ENCODE peak calls at places on chromosomes 6 and 20, in six cellular contexts. U is GM12878, Y is Karpas-422, V is brain microvascular endothelial cell, M is OCI-LY7, B is colonic mucosa. J is an unnamed sample.

GRCh38 chr6:159871241-159871640 is 19.5 kb upstream of the MAS1 start:
- DNase-seq in U (no peak), V (no peak), B (no peak), Y (no peak), M (no peak), J (no peak)

GRCh38 chr6:77447254-77447653 is 16.0 kb downstream of the HTR1B start:
- DNase-seq in U (no peak), M (no peak), V (no peak), Y (no peak), B (no peak), J (no peak)

GRCh38 chr6:5025911-5026819 is 22.3 kb upstream of the RPP40 start:
- DNase-seq in U (no peak), V (peak), M (no peak), B (peak), Y (no peak), J (peak)

GRCh38 chr20:61396262-61396848 is 144.3 kb downstream of the CDH4 start:
- DNase-seq in M (no peak), U (no peak), Y (no peak), B (no peak), V (no peak), J (no peak)

GRCh38 chr6:41689171-41690008 is 46.0 kb downstream of the TFEB start:
- DNase-seq in U (no peak), M (no peak), V (no peak), Y (no peak), B (no peak), J (peak)

GRCh38 chr6:14354919-14355572 is 237.5 kb downstream of the CD83 start:
- DNase-seq in M (no peak), B (peak), U (no peak), Y (no peak), V (peak), J (peak)

GRCh38 chr20:63434599-63435378 is 37.7 kb downstream of the KCNQ2 start:
- DNase-seq in V (peak), Y (peak), M (peak), U (peak), B (peak), J (no peak)

GRCh38 chr6:50049829-50050228 is at the start of gene DEFB112:
- DNase-seq in U (no peak), B (no peak), M (no peak), V (no peak), Y (no peak), J (no peak)

GRCh38 chr6:159979136-159979874 is 10.4 kb downstream of the IGF2R start:
- DNase-seq in V (peak), M (peak), U (peak), B (peak), Y (peak), J (no peak)

GRCh38 chr20:36085686-36086267 is 68.8 kb upstream of the EPB41L1 start:
- DNase-seq in U (no peak), Y (no peak), M (no peak), B (peak), V (peak), J (no peak)

GRCh38 chr6:50264995-50265571 is 215.4 kb upstream of the DEFB112 start:
- DNase-seq in U (no peak), V (peak), M (no peak), Y (peak), B (no peak), J (no peak)

GRCh38 chr6:105646391-105646867 is 243.5 kb upstream of the PREP start:
- DNase-seq in B (no peak), M (no peak), Y (no peak), V (no peak), U (peak), J (no peak)
- H3K27ac ChIP-seq in B (no peak), M (no peak), Y (no peak), V (no peak), U (peak), J (no peak)

GRCh38 chr6:27038498-27038897 is 209.0 kb upstream of the PRSS16 start:
- DNase-seq in M (no peak), Y (no peak), U (no peak), B (no peak), V (no peak), J (no peak)

GRCh38 chr6:27043244-27043643 is 204.3 kb upstream of the PRSS16 start:
- DNase-seq in U (no peak), B (no peak), M (no peak), V (no peak), Y (no peak), J (no peak)

DNA sequence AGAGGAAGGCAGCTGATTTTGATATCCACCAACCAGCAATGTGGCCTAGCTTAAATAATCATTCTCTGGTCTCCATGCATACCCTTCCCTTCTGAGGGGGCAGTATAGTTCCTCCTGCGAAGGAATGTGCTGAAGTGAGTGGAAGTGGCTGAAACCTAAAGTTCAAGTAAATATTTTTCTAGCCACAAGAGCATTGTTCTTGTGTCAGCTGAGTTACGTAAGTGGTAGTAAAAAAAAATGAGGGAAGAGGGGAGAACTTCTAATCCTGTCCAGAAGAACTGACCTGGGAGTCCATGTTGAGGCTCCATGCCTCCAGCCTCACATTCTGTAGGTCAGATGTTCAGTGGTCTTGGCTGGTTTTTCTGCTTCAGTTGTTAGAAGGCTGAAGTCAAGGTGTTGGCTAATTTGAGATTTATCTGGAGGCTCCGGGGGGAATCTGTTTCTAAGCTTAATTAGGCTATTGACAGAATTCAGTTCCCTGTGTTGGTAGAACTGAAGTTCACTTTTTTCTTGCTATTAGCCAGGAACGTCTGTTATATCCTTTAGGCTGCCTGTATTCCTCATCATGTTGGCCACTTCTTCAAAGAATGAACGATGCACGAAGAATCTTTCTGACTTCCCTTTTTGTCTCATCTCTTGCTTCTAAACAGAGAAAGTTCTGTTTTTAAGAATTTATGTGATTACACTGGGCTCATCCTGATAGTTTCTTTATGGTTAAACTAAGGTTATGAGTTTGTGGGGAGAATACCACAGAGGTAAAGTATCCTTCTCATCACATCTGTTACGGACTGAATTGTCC is 207.1 kb upstream of the PRSS16 start:
- DNase-seq in M (no peak), U (no peak), B (no peak), V (no peak), Y (no peak), J (no peak)
- H3K27ac ChIP-seq in M (no peak), U (no peak), B (no peak), V (no peak), Y (no peak), J (no peak)

GRCh38 chr20:57053067-57053466 is 213.4 kb downstream of the BMP7 start:
- DNase-seq in M (no peak), U (no peak), Y (no peak), B (no peak), V (no peak), J (no peak)

GRCh38 chr20:57055345-57055744 is 211.1 kb downstream of the BMP7 start:
- DNase-seq in V (no peak), M (peak), Y (no peak), U (no peak), B (no peak), J (no peak)

GRCh38 chr20:57051096-57051495 is 215.3 kb downstream of the BMP7 start:
- DNase-seq in M (no peak), V (no peak), U (no peak), B (no peak), Y (no peak), J (no peak)

GRCh38 chr20:57056651-57057050 is 209.8 kb downstream of the BMP7 start:
- DNase-seq in Y (no peak), U (no peak), V (no peak), M (no peak), B (no peak), J (no peak)

GRCh38 chr20:57053798-57054552 is 212.5 kb downstream of the BMP7 start:
- DNase-seq in U (no peak), Y (no peak), B (no peak), V (no peak), M (no peak), J (no peak)
- H3K27ac ChIP-seq in U (no peak), Y (no peak), B (no peak), V (no peak), M (no peak), J (no peak)

GRCh38 chr20:13535627-13536026 is 103.1 kb downstream of the TASP1 start:
- DNase-seq in V (no peak), B (no peak), U (no peak), Y (no peak), M (no peak), J (no peak)

DNA sequence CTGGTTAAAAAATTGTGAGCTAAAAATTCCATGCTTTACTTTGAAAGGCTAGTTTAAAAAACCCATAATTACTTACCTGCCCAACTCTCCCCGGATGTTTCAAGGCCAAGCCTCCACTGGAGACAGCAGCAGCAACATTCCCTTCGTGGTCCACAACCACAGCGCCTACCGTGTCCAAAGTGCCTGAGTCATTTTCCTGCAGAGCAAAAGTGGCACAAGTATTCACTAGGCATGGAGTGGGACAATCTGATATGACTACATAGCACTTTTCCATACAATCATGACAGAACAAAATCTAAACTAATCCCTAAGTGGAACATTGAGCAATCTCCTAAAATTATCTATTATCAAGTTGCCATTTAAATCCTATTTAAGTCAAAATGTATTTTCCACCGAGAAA is 104.8 kb downstream of the TASP1 start:
- DNase-seq in B (no peak), Y (no peak), U (no peak), M (no peak), V (no peak), J (no peak)
- H3K27ac ChIP-seq in B (no peak), Y (no peak), U (no peak), M (no peak), V (no peak), J (no peak)

J was measured in right lobe of liver.